ENCODE peak calls at places on chromosomes 16 and 17, in six cellular contexts. I is mesendoderm, N is HL-60, X is neural crest cell, W is HuH-7, L is GM06990. A is an unnamed sample.

GRCh38 chr17:80676564-80676963 is 131.9 kb downstream of the RPTOR start:
- DNase-seq in I (no peak), X (no peak), N (no peak), W (no peak), L (no peak), A (no peak)

GRCh38 chr17:54900457-54901229 is at the start of gene TOM1L1:
- DNase-seq in L (peak), N (peak), X (peak), I (peak), W (peak), A (peak)

GRCh38 chr16:10219742-10220141 is 37.5 kb upstream of the GRIN2A start:
- DNase-seq in X (no peak), W (peak), L (no peak), N (no peak), I (no peak), A (no peak)

GRCh38 chr17:31433091-31433790 is 41.8 kb downstream of the RAB11FIP4 start:
- DNase-seq in I (no peak), L (no peak), W (no peak), X (no peak), N (no peak), A (no peak)

GRCh38 chr17:44323359-44324091 is 1.1 kb downstream of the SLC25A39 start:
- DNase-seq in W (no peak), N (no peak), L (no peak), I (no peak), X (no peak), A (no peak)

GRCh38 chr16:27321013-27321960 is 7.5 kb downstream of the IL4R start:
- DNase-seq in L (no peak), N (no peak), I (no peak), X (no peak), W (no peak), A (no peak)

GRCh38 chr17:71325117-71325516 is 795.7 kb upstream of the SOX9 start:
- DNase-seq in N (no peak), L (no peak), W (no peak), I (no peak), X (no peak), A (no peak)

GRCh38 chr16:47664653-47665325 is 203.7 kb downstream of the PHKB start:
- DNase-seq in W (peak), L (no peak), X (no peak), N (no peak), I (no peak), A (peak)

A was measured in LoVo.